ENCODE peak calls at places on chromosome 6, in nine cellular contexts. K, W, E, V, M, C, R, H and Q are unnamed samples.

GRCh38 chr6:11769816-11770545 is 8.6 kb downstream of the ADTRP start:
- DNase-seq in R (no peak), W (no peak), E (no peak), M (no peak), H (no peak), C (no peak), K (no peak), V (no peak), Q (no peak)

GRCh38 chr6:136465766-136466303 is 84.4 kb downstream of the MAP7 start:
- DNase-seq in W (no peak), M (no peak), H (no peak), E (peak), R (no peak), V (no peak), C (no peak), K (no peak), Q (no peak)

GRCh38 chr6:148747493-148748160 is 797 bp downstream of the UST start:
- DNase-seq in V (no peak), M (no peak), W (peak), R (no peak), E (peak), C (peak), H (peak), K (peak), Q (no peak)

GRCh38 chr6:167551634-167552630 is 227.0 kb downstream of the TTLL2 start:
- DNase-seq in K (no peak), C (no peak), M (no peak), E (no peak), W (no peak), V (no peak), R (no peak), H (no peak), Q (no peak)

GRCh38 chr6:168041928-168042327 is 37.1 kb downstream of the FRMD1 start:
- DNase-seq in K (no peak), M (no peak), V (no peak), W (no peak), E (no peak), H (no peak), R (no peak), C (peak), Q (no peak)

GRCh38 chr6:5997420-5998093 is 9.2 kb downstream of the NRN1 start:
- DNase-seq in R (no peak), V (no peak), W (no peak), K (no peak), H (no peak), E (no peak), C (no peak), M (no peak), Q (no peak)

GRCh38 chr6:4939241-4939640 is 64.6 kb downstream of the RPP40 start:
- DNase-seq in E (no peak), V (no peak), C (no peak), M (no peak), H (no peak), K (no peak), R (no peak), W (no peak), Q (no peak)

GRCh38 chr6:84332139-84333034 is 104.9 kb upstream of the CEP162 start:
- DNase-seq in V (no peak), W (no peak), H (no peak), M (no peak), K (no peak), C (no peak), R (no peak), E (no peak), Q (peak)

GRCh38 chr6:125310994-125311649 is 9.4 kb upstream of the HDDC2 start:
- DNase-seq in R (no peak), C (no peak), K (no peak), H (peak), W (no peak), V (peak), M (no peak), E (peak), Q (no peak)

GRCh38 chr6:63816401-63816975 is 180.9 kb downstream of the PHF3 start:
- DNase-seq in E (no peak), K (no peak), R (no peak), V (no peak), C (no peak), M (no peak), W (no peak), H (no peak), Q (no peak)

GRCh38 chr6:55696501-55696900 is 117.5 kb upstream of the HMGCLL1 start:
- DNase-seq in C (no peak), H (no peak), R (no peak), V (no peak), W (no peak), K (no peak), M (no peak), E (no peak), Q (no peak)

GRCh38 chr6:114281496-114281895 is 61.3 kb downstream of the HS3ST5 start:
- DNase-seq in H (no peak), M (no peak), K (no peak), C (no peak), R (no peak), E (no peak), W (no peak), V (no peak), Q (no peak)

GRCh38 chr6:33073431-33073871 is at the start of gene HLA-DPA1:
- DNase-seq in W (no peak), H (no peak), E (peak), C (peak), K (no peak), M (no peak), R (no peak), V (peak), Q (peak)

GRCh38 chr6:7958464-7958863 is 47.9 kb upstream of the TXNDC5 start:
- DNase-seq in C (no peak), M (no peak), W (no peak), V (no peak), E (no peak), H (no peak), K (no peak), R (no peak), Q (no peak)

GRCh38 chr6:99270852-99271251 is 78.6 kb downstream of the FAXC start:
- DNase-seq in R (no peak), C (no peak), V (no peak), M (no peak), H (no peak), E (no peak), W (no peak), K (no peak), Q (no peak)

GRCh38 chr6:2891768-2892170 is 11.3 kb downstream of the SERPINB9 start:
- DNase-seq in H (peak), M (no peak), V (no peak), W (no peak), R (no peak), C (no peak), E (no peak), K (no peak), Q (peak)

GRCh38 chr6:8082954-8083858 is 19.0 kb upstream of the BLOC1S5 start:
- DNase-seq in W (no peak), K (no peak), V (peak), R (no peak), C (no peak), M (no peak), E (peak), H (peak), Q (no peak)

GRCh38 chr6:130778946-130779657 is 48.1 kb upstream of the SMLR1 start:
- DNase-seq in K (no peak), M (no peak), R (no peak), W (no peak), H (no peak), E (peak), C (no peak), V (no peak), Q (no peak)

GRCh38 chr6:53326372-53327016 is 22.3 kb downstream of the ELOVL5 start:
- DNase-seq in W (no peak), C (no peak), K (peak), M (no peak), R (no peak), E (peak), H (peak), V (peak), Q (no peak)

GRCh38 chr6:144305985-144306384 is 20.9 kb downstream of the UTRN start:
- DNase-seq in R (no peak), C (no peak), H (no peak), E (peak), M (no peak), W (no peak), K (no peak), V (no peak), Q (no peak)

GRCh38 chr6:44122821-44123220 is 4.4 kb downstream of the MRPL14 start:
- DNase-seq in M (no peak), V (no peak), H (no peak), K (no peak), C (no peak), E (no peak), R (no peak), W (no peak), Q (no peak)

DNA sequence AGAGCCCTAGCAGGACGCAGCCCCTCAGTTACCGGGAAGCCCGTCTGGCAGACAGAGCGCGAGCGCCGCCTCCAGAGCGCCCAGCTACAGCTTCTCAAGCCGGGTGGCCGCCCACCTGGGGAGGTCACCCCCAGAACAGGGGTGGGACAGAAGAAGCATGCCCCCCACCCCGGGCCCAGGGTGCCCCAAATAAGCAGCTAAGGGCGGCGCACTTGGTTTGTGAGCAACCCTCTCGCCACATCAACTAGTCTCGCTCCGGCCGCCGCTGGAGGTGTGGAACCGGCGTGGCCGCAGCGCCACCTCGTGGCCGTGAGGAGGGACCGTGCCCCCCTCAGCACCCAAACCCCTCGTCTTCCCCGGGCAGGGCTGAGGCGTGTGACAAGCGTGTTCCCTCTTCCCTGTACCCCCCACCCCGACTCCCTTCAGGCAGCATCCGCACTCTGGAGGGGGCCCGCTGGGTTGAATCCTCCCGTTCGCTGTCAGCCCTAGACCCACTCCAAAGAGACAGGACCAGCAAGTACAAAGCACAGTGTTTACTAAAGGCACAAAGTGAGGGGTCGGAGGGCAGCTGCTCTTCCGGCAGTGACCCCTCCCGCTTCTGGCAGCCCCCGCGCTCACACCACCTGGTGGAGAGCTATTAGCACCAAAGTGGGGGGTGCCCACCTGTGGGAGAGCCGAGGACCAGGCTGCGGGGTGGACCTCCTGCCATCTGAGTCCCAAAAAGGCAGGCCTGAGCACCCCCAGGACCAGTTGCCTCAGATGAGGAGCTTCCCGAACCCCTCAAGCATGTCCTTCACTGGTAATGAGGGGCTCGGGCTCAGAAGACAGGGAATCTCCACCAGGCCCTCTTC is 45.4 kb downstream of the MDFI start:
- DNase-seq in H (peak), W (no peak), R (no peak), V (no peak), K (peak), E (peak), C (peak), M (no peak), Q (peak)
- TF ChIP-seq POLR2A in H (no peak), W (no peak), R (no peak), V (no peak), K (no peak), E (peak), C (no peak), M (no peak), Q (peak)

GRCh38 chr6:41072836-41073202 is at the start of gene NFYA:
- DNase-seq in K (no peak), H (no peak), R (peak), W (no peak), V (no peak), E (peak), C (peak), M (no peak), Q (peak)

GRCh38 chr6:41073968-41074691 is 1.4 kb downstream of the NFYA start:
- DNase-seq in E (peak), K (no peak), R (no peak), H (no peak), V (no peak), M (no peak), W (no peak), C (no peak), Q (no peak)

GRCh38 chr6:41073203-41073967 is 611 bp downstream of the NFYA start:
- DNase-seq in W (peak), R (peak), M (no peak), V (peak), C (peak), K (peak), E (peak), H (peak), Q (peak)

GRCh38 chr6:41071501-41071922 is 644 bp downstream of the OARD1 start:
- DNase-seq in C (peak), H (no peak), E (peak), M (no peak), K (no peak), W (peak), R (no peak), V (no peak), Q (no peak)

DNA sequence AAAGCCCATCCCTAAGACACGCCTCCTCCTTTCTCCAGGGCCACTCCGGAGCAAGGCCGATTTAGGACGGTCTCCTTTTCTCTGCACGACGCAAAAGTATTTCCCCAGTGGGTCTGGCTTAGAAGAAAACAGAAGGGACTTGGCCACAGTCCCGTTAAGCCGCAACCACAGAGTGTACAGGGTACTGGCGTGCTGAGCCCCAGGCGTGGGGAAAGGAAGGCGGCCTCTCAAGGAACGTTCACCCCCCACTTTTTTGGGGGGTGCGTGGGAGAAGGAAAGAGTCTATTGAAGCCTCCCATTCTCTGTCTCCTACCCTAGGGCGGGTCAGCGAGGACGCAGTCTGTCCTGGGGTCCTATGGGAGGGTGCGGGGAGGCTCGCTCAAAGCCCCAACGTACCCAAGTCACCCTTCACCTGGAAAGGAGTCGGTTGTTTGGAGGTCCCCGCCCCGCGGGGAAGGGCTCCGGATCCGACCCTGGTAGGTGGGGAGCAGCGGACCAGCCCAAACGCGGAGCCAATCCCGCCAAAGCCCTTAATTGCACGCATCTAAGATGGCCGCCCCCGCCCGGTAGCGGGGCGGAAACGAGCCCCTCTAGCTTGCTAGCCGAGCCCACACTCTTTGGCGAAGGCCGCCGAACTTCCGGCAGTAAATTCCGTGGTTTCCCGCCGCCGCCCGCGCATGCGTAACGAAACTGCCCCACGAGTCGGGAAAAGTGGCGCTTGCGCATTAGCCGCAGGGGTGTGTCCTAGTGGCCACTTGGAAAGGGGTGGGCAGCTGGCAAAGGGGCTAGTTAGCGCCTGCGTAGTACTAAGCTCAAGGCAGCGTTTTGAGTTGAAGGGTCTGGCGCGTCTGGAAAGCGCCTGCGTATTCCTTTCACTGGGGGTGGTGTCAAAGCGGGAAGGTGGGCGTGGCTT is at the start of gene OARD1:
- DNase-seq in W (peak), K (peak), M (peak), E (no peak), V (peak), C (peak), R (peak), H (peak), Q (peak)
- TF ChIP-seq POLR2A in W (peak), K (peak), M (peak), E (peak), V (peak), C (peak), R (no peak), H (peak), Q (peak)

DNA sequence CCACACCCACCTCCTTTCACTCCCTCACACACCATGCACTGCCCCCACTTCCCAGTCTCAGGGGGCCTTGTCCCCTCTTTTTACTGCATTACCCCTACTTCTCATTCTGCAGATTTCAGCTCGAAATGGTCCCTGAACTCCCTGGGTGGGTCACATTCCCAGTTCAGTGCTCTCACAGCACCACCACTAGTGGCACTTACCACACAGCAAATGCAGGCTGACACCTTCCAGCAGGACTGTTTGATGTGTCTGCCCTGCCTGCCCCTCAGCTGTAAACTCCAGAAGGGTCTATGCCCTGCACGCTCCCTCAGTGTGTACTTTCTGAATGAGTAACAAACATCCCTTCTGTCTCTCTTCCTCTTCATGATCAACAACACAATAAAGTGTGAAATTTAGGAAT is 4.0 kb downstream of the DYNLT1 start:
- DNase-seq in E (no peak), H (no peak), C (no peak), V (no peak), R (no peak), K (no peak), W (no peak), M (peak), Q (no peak)
- TF ChIP-seq POLR2A in E (no peak), H (no peak), C (no peak), V (no peak), R (no peak), K (no peak), W (no peak), M (no peak), Q (no peak)

DNA sequence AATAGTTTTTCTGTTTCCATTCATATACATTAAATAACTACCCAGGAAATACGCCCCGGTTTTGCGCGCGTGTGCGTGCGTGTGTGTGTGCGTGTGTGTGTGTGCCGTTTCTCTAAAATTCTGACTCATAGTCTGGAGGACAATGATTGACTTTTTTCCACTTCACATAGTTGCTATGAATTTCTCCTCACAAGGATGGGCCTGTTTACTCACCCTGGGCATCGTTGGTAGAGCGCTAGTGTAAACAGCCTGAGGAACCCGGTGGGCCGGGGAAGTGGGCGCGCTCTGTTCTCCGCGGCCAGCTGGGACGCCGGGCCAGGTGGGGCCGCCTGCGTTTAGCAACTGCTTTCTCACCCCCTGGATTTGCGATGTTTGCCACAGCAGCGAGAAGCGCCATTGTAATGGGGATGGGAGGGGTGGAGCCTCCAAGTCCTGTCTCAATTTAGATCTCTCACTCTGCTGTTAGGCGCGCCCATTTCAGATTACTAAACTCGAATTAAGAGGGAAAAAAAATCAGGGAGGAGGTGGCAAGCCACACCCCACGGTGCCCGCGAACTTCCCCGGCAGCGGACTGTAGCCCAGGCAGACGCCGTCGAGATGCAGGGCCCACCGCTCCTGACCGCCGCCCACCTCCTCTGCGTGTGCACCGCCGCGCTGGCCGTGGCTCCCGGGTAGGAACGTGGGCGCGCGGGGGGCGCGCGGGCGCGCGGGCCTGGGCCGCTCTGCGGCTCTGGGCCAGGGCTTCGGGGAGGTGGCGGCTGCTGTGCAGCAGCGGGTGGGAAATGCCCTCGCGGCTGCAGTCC is at the start of gene CD109:
- DNase-seq in H (peak), E (peak), R (no peak), M (no peak), K (no peak), C (peak), V (peak), W (peak), Q (peak)
- TF ChIP-seq POLR2A in H (no peak), E (no peak), R (no peak), M (no peak), K (no peak), C (no peak), V (no peak), W (no peak), Q (no peak)

GRCh38 chr6:134175532-134176282 is 123.3 kb upstream of the SLC2A12 start:
- DNase-seq in C (peak), V (peak), K (peak), H (peak), W (no peak), R (peak), M (no peak), E (peak), Q (no peak)
- TF ChIP-seq POLR2A in C (no peak), V (no peak), K (no peak), H (peak), W (no peak), R (no peak), M (no peak), E (no peak), Q (no peak)

GRCh38 chr6:95286874-95287273 is 290.5 kb upstream of the MANEA start:
- DNase-seq in E (no peak), C (no peak), M (no peak), K (no peak), R (no peak), V (no peak), W (no peak), H (no peak), Q (no peak)
- TF ChIP-seq POLR2A in E (no peak), C (no peak), M (no peak), K (no peak), R (no peak), V (no peak), W (no peak), H (no peak), Q (no peak)

GRCh38 chr6:142301421-142302391 is at the start of gene ADGRG6:
- DNase-seq in M (no peak), R (no peak), K (no peak), W (no peak), C (peak), H (peak), V (peak), E (peak), Q (peak)
- TF ChIP-seq POLR2A in M (no peak), R (no peak), K (no peak), W (no peak), C (peak), H (peak), V (peak), E (no peak), Q (no peak)